ENCODE peak calls at places on chromosome X, in six cellular contexts. G, Q, X, O, K and A are unnamed samples.

GRCh38 chrX:38699603-38700110 is 101.6 kb upstream of the MID1IP1 start:
- DNase-seq in X (no peak), K (no peak), O (no peak), G (no peak), Q (no peak), A (no peak)

GRCh38 chrX:72041166-72041565 is 90.5 kb downstream of the RTL5 start:
- DNase-seq in K (no peak), X (no peak), Q (no peak), O (no peak), G (no peak), A (no peak)

GRCh38 chrX:21940356-21940829 is at the start of gene SMS:
- DNase-seq in X (no peak), Q (peak; percentile 42), G (peak; percentile 93), O (peak; percentile 45), K (peak; percentile 18), A (peak; percentile 93)

GRCh38 chrX:155027509-155028066 is 944 bp downstream of the FUNDC2 start:
- DNase-seq in G (no peak), O (no peak), X (no peak), Q (peak; percentile 0), K (no peak), A (peak; percentile 17)

GRCh38 chrX:46575586-46575985 is 2.0 kb downstream of the CHST7 start:
- DNase-seq in Q (no peak), G (no peak), K (no peak), X (no peak), O (no peak), A (no peak)

GRCh38 chrX:45009371-45010000 is 136.5 kb downstream of the KDM6A start:
- DNase-seq in K (no peak), O (no peak), Q (no peak), G (no peak), X (no peak), A (no peak)

GRCh38 chrX:109857898-109858297 is 124.8 kb upstream of the ACSL4 start:
- DNase-seq in X (no peak), G (no peak), K (no peak), O (no peak), Q (no peak), A (no peak)

GRCh38 chrX:76428243-76429130 is 977 bp downstream of the MAGEE1 start:
- DNase-seq in X (no peak), K (no peak), O (no peak), G (peak; percentile 69), Q (peak; percentile 53), A (no peak)

GRCh38 chrX:16666541-16666940 is 16.6 kb downstream of the S100G start:
- DNase-seq in K (no peak), Q (no peak), G (no peak), X (no peak), O (no peak), A (no peak)

GRCh38 chrX:128781506-128781905 is 729.3 kb upstream of the ACTRT1 start:
- DNase-seq in X (no peak), K (no peak), G (no peak), O (no peak), Q (no peak), A (no peak)

GRCh38 chrX:10022273-10022541 is 55.0 kb downstream of the CLDN34 start:
- DNase-seq in G (no peak), O (no peak), Q (no peak), K (no peak), X (no peak), A (no peak)

GRCh38 chrX:31832263-31832662 is 760.4 kb upstream of the FTHL17 start:
- DNase-seq in K (no peak), Q (no peak), O (no peak), G (no peak), X (no peak), A (no peak)

GRCh38 chrX:46686003-46686645 is 72.8 kb downstream of the SLC9A7 start:
- DNase-seq in O (no peak), X (no peak), G (no peak), Q (no peak), K (no peak), A (no peak)

GRCh38 chrX:40988100-40988499 is 97.1 kb upstream of the USP9X start:
- DNase-seq in Q (no peak), O (no peak), X (no peak), G (no peak), K (no peak), A (no peak)

GRCh38 chrX:42219231-42219630 is 295.9 kb upstream of the CASK start:
- DNase-seq in X (no peak), K (no peak), G (no peak), O (no peak), Q (no peak), A (no peak)

GRCh38 chrX:154918060-154918483 is 31.9 kb downstream of the F8A1 start:
- DNase-seq in O (no peak), G (no peak), X (no peak), Q (peak; percentile 0), K (no peak), A (no peak)